ENCODE peak calls at places on chromosomes 16 and 17, in seven cellular contexts. One of them, this sample, is unnamed.
A peak's percentile ranks its signal among the peaks of the same experiment; 100 is the strongest.

GRCh38 chr17:28001149-28001548 is 41.3 kb upstream of the NLK start:
- DNase-seq in smooth muscle cell of the brain vasculature: no peak
- DNase-seq in lung microvascular endothelial cell: no peak
- DNase-seq in T-helper 1 cell: no peak
- DNase-seq in EL: no peak
- DNase-seq in GM23248: peak; percentile 48
- DNase-seq in T follicular helper cell: no peak
- DNase-seq in this sample: peak; percentile 36

GRCh38 chr17:6940186-6940649 is 55.6 kb upstream of the ALOX12 start:
- DNase-seq in smooth muscle cell of the brain vasculature: no peak
- DNase-seq in lung microvascular endothelial cell: peak; percentile 4
- DNase-seq in T-helper 1 cell: no peak
- DNase-seq in EL: peak; percentile 5
- DNase-seq in GM23248: no peak
- DNase-seq in T follicular helper cell: no peak
- DNase-seq in this sample: peak; percentile 92

GRCh38 chr16:10126686-10127085 is 55.5 kb downstream of the GRIN2A start:
- DNase-seq in smooth muscle cell of the brain vasculature: no peak
- DNase-seq in lung microvascular endothelial cell: no peak
- DNase-seq in T-helper 1 cell: no peak
- DNase-seq in EL: peak; percentile 90
- DNase-seq in GM23248: peak; percentile 19
- DNase-seq in T follicular helper cell: no peak
- DNase-seq in this sample: no peak

GRCh38 chr16:58639836-58640235 is 10.2 kb upstream of the CNOT1 start:
- DNase-seq in smooth muscle cell of the brain vasculature: no peak
- DNase-seq in lung microvascular endothelial cell: no peak
- DNase-seq in T-helper 1 cell: no peak
- DNase-seq in EL: no peak
- DNase-seq in GM23248: no peak
- DNase-seq in T follicular helper cell: no peak
- DNase-seq in this sample: no peak

GRCh38 chr16:57764341-57765159 is 29.0 kb downstream of the KATNB1 start:
- DNase-seq in smooth muscle cell of the brain vasculature: no peak
- DNase-seq in lung microvascular endothelial cell: peak; percentile 87
- DNase-seq in T-helper 1 cell: no peak
- DNase-seq in EL: peak; percentile 95
- DNase-seq in GM23248: peak; percentile 95
- DNase-seq in T follicular helper cell: peak; percentile 3
- DNase-seq in this sample: peak; percentile 85

GRCh38 chr17:16940116-16940881 is 31.6 kb downstream of the TNFRSF13B start:
- DNase-seq in smooth muscle cell of the brain vasculature: no peak
- DNase-seq in lung microvascular endothelial cell: no peak
- DNase-seq in T-helper 1 cell: no peak
- DNase-seq in EL: no peak
- DNase-seq in GM23248: no peak
- DNase-seq in T follicular helper cell: no peak
- DNase-seq in this sample: no peak

GRCh38 chr17:17957584-17957916 is 14.7 kb downstream of the TOM1L2 start:
- DNase-seq in smooth muscle cell of the brain vasculature: no peak
- DNase-seq in lung microvascular endothelial cell: peak; percentile 16
- DNase-seq in T-helper 1 cell: no peak
- DNase-seq in EL: no peak
- DNase-seq in GM23248: peak; percentile 37
- DNase-seq in T follicular helper cell: no peak
- DNase-seq in this sample: no peak

GRCh38 chr17:21357281-21357680 is 18.9 kb upstream of the KCNJ12 start:
- DNase-seq in smooth muscle cell of the brain vasculature: no peak
- DNase-seq in lung microvascular endothelial cell: no peak
- DNase-seq in T-helper 1 cell: no peak
- DNase-seq in EL: no peak
- DNase-seq in GM23248: no peak
- DNase-seq in T follicular helper cell: no peak
- DNase-seq in this sample: no peak

GRCh38 chr16:85192233-85192632 is 80.0 kb upstream of the CIBAR2 start:
- DNase-seq in smooth muscle cell of the brain vasculature: no peak
- DNase-seq in lung microvascular endothelial cell: no peak
- DNase-seq in T-helper 1 cell: no peak
- DNase-seq in EL: no peak
- DNase-seq in GM23248: no peak
- DNase-seq in T follicular helper cell: no peak
- DNase-seq in this sample: no peak